ENCODE peak calls at places on chromosome 3, in four cellular contexts. Y is HCT116, G is heart left ventricle, N is foreskin fibroblast. J is an unnamed sample.

GRCh38 chr3:37028329-37028728 is 35.0 kb downstream of the MLH1 start:
- DNase-seq in G (no peak), Y (no peak), N (no peak), J (no peak)

GRCh38 chr3:4548356-4548755 is 55.2 kb downstream of the ITPR1 start:
- DNase-seq in N (no peak), Y (no peak), G (no peak), J (no peak)

GRCh38 chr3:56055616-56056350 is 412.5 kb downstream of the ERC2 start:
- DNase-seq in Y (no peak), N (no peak), G (no peak), J (no peak)

GRCh38 chr3:126908752-126909275 is 74.1 kb upstream of the PLXNA1 start:
- DNase-seq in Y (no peak), N (no peak), G (no peak), J (no peak)

GRCh38 chr3:12601072-12601471 is 44.2 kb downstream of the MKRN2 start:
- DNase-seq in G (no peak), N (no peak), Y (no peak), J (no peak)

GRCh38 chr3:188863999-188864406 is 307.8 kb upstream of the TPRG1 start:
- DNase-seq in G (no peak), N (peak), Y (no peak), J (no peak)

GRCh38 chr3:172148269-172148668 is 108.9 kb downstream of the FNDC3B start:
- DNase-seq in Y (no peak), N (peak), G (no peak), J (no peak)

GRCh38 chr3:101635954-101636798 is 40.8 kb downstream of the ZBTB11 start:
- DNase-seq in Y (peak), G (no peak), N (peak), J (peak)

GRCh38 chr3:177197934-177198484 is 727 bp upstream of the TBL1XR1 start:
- DNase-seq in Y (no peak), G (no peak), N (no peak), J (no peak)

GRCh38 chr3:141795719-141796435 is 32.7 kb downstream of the GRK7 start:
- DNase-seq in N (peak), Y (no peak), G (no peak), J (no peak)

GRCh38 chr3:14634763-14635400 is 16.7 kb upstream of the CCDC174 start:
- DNase-seq in Y (no peak), N (no peak), G (no peak), J (no peak)

GRCh38 chr3:184380210-184380626 is 364 bp downstream of the CHRD start:
- DNase-seq in N (peak), G (peak), Y (no peak), J (peak)

GRCh38 chr3:111998661-111999641 is at the start of gene TAGLN3:
- DNase-seq in G (no peak), N (peak), Y (no peak), J (peak)

GRCh38 chr3:71891483-71891882 is 106.5 kb upstream of the PROK2 start:
- DNase-seq in N (peak), Y (no peak), G (no peak), J (no peak)

GRCh38 chr3:44886561-44886960 is 12.2 kb downstream of the TGM4 start:
- DNase-seq in N (peak), Y (no peak), G (no peak), J (no peak)

GRCh38 chr3:197010556-197011351 is 18.9 kb downstream of the MELTF start:
- DNase-seq in N (peak), Y (no peak), G (peak), J (no peak)

GRCh38 chr3:24303057-24303754 is 191.4 kb downstream of the THRB start:
- DNase-seq in G (no peak), N (no peak), Y (no peak), J (no peak)
- TF ChIP-seq CTCF in G (no peak), N (no peak), Y (no peak), J (no peak)

DNA sequence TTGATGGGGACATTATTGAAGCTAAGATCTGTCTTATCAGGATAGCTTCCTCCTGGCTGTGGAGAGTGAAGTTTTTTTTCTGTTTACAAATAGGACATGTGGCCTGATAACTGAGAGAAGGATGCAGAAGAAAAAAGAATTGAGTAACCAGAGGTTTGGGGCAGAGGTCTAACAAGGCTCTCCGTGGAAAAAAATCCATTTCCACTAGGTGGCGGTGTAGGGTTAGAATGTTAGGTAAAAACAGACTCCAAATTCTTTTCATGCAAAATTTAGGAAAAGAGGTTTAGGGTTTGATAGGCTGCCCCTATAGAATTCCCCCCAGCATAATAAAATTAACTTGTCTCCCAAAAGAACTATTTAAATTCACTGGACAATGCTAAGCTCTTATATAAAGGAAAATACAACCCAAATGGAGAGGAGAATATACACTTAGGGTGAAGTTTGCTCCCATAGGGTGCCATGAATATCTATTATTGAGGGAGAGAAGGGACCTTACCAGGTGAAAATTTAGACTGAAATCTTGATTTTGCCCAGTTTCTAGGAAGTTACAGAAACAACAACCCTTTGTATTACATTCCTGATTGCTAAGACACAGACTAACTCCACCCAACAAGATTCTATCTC is 1560.4 kb downstream of the OTOL1 start:
- DNase-seq in N (peak), G (no peak), Y (peak), J (peak)
- TF ChIP-seq CTCF in N (peak), G (peak), Y (peak), J (peak)

DNA sequence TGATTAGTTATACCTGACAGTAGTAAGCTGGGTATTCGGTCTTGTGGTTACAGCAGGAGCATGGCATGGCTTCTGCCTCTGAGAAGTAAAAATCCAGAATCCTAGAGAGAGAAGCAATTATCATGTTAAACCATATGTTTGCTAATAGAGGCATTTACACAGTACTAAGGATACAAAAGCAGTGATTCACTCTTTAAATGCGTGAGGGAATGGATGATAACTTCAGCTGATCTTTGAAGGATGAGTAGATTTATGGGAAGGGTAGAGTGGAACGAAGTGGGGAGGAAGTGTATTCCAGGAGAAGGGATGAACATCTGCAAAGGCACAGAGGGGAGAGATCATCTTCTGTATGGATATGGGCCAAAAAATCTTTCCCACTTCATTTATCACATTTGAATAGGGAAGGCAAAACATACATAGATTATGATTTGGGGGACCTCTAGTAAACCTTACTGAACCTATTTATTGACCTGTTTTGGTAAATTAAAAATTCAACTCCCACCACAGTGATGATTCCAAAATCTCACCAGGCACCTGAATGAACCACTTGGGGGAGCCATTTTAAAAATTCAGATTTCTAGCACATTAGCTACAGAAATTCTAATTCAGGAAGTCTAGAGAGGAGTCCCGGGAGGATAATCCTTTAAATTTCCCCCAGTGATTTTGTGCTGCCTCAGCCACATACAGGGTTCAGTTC is 35.1 kb downstream of the IGSF10 start:
- DNase-seq in Y (no peak), G (no peak), N (no peak), J (no peak)
- TF ChIP-seq CTCF in Y (peak), G (no peak), N (peak), J (peak)

GRCh38 chr3:67118122-67118521 is 120.0 kb downstream of the KBTBD8 start:
- DNase-seq in G (no peak), Y (no peak), N (no peak), J (no peak)

GRCh38 chr3:67109651-67110204 is 111.6 kb downstream of the KBTBD8 start:
- DNase-seq in N (peak), G (no peak), Y (peak), J (no peak)

DNA sequence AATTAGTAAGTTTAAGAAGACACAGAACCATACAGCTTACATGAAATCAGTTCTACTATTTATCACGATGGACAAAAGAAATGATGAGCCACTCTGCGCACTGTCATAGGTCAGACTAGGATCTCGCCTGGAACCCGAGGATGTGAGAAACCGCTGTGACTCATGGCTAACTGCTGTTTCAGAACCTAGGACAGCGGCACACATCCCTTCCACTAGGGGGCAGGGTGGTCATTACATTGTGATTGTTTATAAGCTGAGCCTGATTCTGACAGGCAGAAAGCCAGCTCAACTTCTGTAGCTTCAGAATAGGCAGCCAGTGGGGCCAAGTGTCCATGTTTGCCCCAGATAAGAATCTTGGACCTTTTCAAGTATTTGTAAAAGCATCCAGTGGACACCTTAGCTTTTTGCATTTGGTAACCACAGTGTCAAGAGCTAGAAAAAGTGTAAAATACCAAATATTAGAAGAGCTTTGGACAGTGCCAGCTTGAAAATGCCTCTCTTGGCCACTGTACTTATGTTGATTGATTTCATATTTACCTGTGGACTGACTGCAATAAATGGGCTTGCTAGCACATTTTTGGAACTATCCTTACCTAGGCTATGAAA is 115.8 kb downstream of the KBTBD8 start:
- DNase-seq in N (peak), Y (peak), G (peak), J (peak)
- TF ChIP-seq CTCF in N (peak), Y (peak), G (peak), J (peak)

GRCh38 chr3:25430942-25431570 is 3.0 kb downstream of the RARB start:
- DNase-seq in G (no peak), N (no peak), Y (no peak), J (no peak)
- TF ChIP-seq CTCF in G (no peak), N (no peak), Y (no peak), J (no peak)

GRCh38 chr3:190505381-190506003 is 8.4 kb upstream of the IL1RAP start:
- DNase-seq in N (no peak), Y (no peak), G (no peak), J (no peak)

GRCh38 chr3:190506271-190506670 is 7.6 kb upstream of the IL1RAP start:
- DNase-seq in Y (no peak), G (no peak), N (no peak), J (no peak)

GRCh38 chr3:190499157-190499556 is 14.7 kb upstream of the IL1RAP start:
- DNase-seq in Y (no peak), N (no peak), G (no peak), J (no peak)

DNA sequence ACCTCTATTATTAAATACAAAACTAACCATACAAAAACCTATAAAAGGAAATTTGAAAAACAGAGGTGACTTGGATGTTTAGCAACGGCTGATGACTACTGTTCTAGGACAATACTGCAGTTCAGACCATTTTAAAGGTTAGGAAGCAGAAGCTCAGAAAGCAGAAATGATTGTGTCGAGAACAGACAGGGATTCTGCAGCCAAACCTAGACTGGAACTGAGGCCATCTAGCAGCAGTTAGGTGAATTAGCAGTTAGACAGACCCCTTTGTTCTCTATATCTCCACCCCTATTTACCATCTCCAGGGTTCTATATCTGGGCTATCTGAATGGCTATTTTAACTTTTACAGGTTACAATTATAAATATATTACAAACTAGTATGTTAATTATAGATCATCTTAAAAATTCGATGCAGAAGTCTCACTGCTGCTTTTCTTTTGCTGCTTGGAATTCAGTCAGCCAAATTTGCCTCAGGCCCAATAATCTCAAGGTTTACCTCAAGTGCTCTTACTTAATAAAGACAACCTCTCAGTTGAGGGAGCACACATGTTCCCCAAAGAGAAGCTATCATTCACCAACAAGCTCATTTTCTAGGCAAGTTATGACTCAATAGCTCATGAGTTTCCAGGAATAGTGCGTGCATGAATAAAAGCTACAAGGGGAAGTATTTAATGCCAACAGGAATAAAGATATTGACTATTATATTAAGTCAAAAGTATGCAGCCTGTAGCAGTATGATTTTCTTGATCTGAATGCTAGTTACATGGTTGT is 9.3 kb upstream of the IL1RAP start:
- DNase-seq in Y (no peak), G (no peak), N (no peak), J (no peak)
- TF ChIP-seq CTCF in Y (no peak), G (no peak), N (no peak), J (no peak)

GRCh38 chr3:21020681-21021080 is 730.3 kb downstream of the ZNF385D start:
- DNase-seq in G (no peak), N (peak), Y (no peak), J (no peak)

GRCh38 chr3:21013566-21013965 is 737.4 kb downstream of the ZNF385D start:
- DNase-seq in G (no peak), N (peak), Y (no peak), J (no peak)

GRCh38 chr3:21020043-21020442 is 731.0 kb downstream of the ZNF385D start:
- DNase-seq in N (no peak), G (no peak), Y (no peak), J (no peak)

DNA sequence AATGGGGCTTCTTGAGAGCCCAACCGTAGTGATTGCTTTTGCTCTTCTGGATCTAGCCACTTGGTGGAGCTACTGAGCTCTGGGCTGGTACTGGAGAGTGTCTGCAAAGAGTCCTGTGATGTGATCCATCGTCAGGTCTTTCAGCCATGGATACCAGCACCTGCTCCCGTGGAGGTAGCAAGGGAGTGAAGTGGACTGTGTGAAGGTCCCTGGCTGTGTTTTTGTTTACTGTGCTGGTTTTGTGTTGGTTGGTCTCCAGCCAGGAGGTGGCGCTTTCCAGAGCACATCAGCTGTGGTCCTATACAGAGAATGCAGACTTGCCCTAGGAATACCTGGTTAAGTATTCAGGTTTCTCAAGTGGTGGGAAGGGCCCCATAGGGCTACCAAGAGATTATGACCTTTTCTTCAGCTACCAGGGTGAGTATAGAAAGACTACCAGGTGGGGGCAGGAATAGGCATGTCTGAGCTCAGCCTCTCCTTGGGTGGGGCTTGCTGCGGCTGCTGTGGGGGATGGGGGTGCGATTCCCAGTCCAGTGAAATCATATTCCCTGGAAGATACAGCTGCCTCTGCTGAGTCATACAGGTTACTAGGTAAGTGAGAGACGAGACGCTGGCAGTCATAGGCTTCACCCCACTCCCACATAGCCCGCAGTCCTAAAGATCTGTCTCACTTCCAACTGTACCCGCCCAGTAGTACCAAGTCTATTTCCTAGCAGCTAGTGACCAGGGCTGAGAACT is 733.7 kb downstream of the ZNF385D start:
- DNase-seq in G (no peak), Y (no peak), N (no peak), J (no peak)
- TF ChIP-seq CTCF in G (no peak), Y (peak), N (peak), J (peak)